ENCODE peak calls at places on chromosomes 11 and 22, in seven cellular contexts. T, K, D, J, M, B and W are unnamed samples. For H3K9me3, the result is how much of the 10 kb centered on the place peaks cover.

GRCh38 chr22:50190182-50190951 is 4.7 kb downstream of the TRABD start:
- DNase-seq in T (peak), K (peak), D (peak), J (peak), M (peak), B (peak), W (peak)

GRCh38 chr11:638616-639323 is 1.7 kb downstream of the DRD4 start:
- DNase-seq in T (no peak), K (no peak), D (no peak), J (peak), M (no peak), B (no peak), W (no peak)

GRCh38 chr11:114348200-114349191 is 51.8 kb downstream of the C11orf71 start:
- DNase-seq in T (peak), K (peak), D (no peak), J (peak), M (peak), B (peak), W (no peak)

GRCh38 chr11:89201138-89201537 is 23.5 kb downstream of the TYR start:
- DNase-seq in T (no peak), K (no peak), D (no peak), J (no peak), M (no peak), B (no peak), W (no peak)

GRCh38 chr22:38802671-38803121 is 8.8 kb upstream of the DNAL4 start:
- DNase-seq in T (peak), K (peak), D (peak), J (peak), M (no peak), B (no peak), W (no peak)

GRCh38 chr11:11155962-11156815 is 196.9 kb downstream of the CSNK2A3 start:
- DNase-seq in T (no peak), K (no peak), D (no peak), J (peak), M (peak), B (peak), W (peak)

GRCh38 chr11:74604311-74604710 is 11.9 kb downstream of the POLD3 start:
- DNase-seq in T (no peak), K (peak), D (no peak), J (no peak), M (no peak), B (no peak), W (no peak)

GRCh38 chr11:66543263-66544107 is 2.4 kb downstream of the ZDHHC24 start:
- DNase-seq in T (peak), K (peak), D (peak), J (no peak), M (peak), B (peak), W (peak)

GRCh38 chr11:34343686-34344085 is 14.1 kb downstream of the ABTB2 start:
- DNase-seq in T (no peak), K (no peak), D (no peak), J (no peak), M (no peak), B (no peak), W (no peak)

GRCh38 chr11:108511851-108512474 is 13.8 kb upstream of the POGLUT3 start:
- DNase-seq in T (no peak), K (no peak), D (no peak), J (no peak), M (no peak), B (no peak), W (no peak)

GRCh38 chr11:130846606-130847005 is 69.7 kb downstream of the SNX19 start:
- DNase-seq in T (no peak), K (no peak), D (no peak), J (no peak), M (no peak), B (no peak), W (no peak)

GRCh38 chr22:42645938-42646568 is 3.1 kb downstream of the CYB5R3 start:
- DNase-seq in T (peak), K (peak), D (no peak), J (no peak), M (no peak), B (no peak), W (no peak)

GRCh38 chr11:118899296-118899688 is 15.6 kb downstream of the CXCR5 start:
- DNase-seq in T (peak), K (no peak), D (peak), J (no peak), M (no peak), B (no peak), W (no peak)

GRCh38 chr22:46465793-46466192 is 71.6 kb downstream of the CELSR1 start:
- DNase-seq in T (peak), K (no peak), D (no peak), J (no peak), M (no peak), B (no peak), W (no peak)

GRCh38 chr22:38230108-38230825 is 28.5 kb downstream of the MAFF start:
- DNase-seq in T (peak), K (peak), D (no peak), J (no peak), M (peak), B (peak), W (no peak)

GRCh38 chr11:100573911-100574513 is 113.1 kb upstream of the ARHGAP42 start:
- DNase-seq in T (no peak), K (no peak), D (no peak), J (no peak), M (no peak), B (no peak), W (no peak)

GRCh38 chr22:39622881-39623367 is 52.4 kb downstream of the CACNA1I start:
- DNase-seq in T (peak), K (peak), D (peak), J (peak), M (peak), B (no peak), W (peak)

GRCh38 chr22:24975813-24976341 is 23.4 kb downstream of the KIAA1671 start:
- DNase-seq in T (no peak), K (no peak), D (peak), J (no peak), M (no peak), B (no peak), W (no peak)

GRCh38 chr22:33192156-33192555 is 134.0 kb upstream of the SYN3 start:
- DNase-seq in T (no peak), K (no peak), D (no peak), J (no peak), M (peak), B (peak), W (no peak)

GRCh38 chr22:45731041-45731797 is 59.6 kb downstream of the ATXN10 start:
- DNase-seq in T (no peak), K (no peak), D (no peak), J (no peak), M (no peak), B (no peak), W (no peak)

GRCh38 chr11:57399928-57400578 is 9.6 kb upstream of the PRG2 start:
- DNase-seq in T (no peak), K (peak), D (no peak), J (no peak), M (no peak), B (no peak), W (no peak)

GRCh38 chr22:43878831-43879550 is 12.8 kb downstream of the PNPLA5 start:
- DNase-seq in T (no peak), K (no peak), D (peak), J (no peak), M (no peak), B (no peak), W (no peak)

GRCh38 chr11:64086263-64086938 is 50.7 kb downstream of the FLRT1 start:
- DNase-seq in T (peak), K (peak), D (peak), J (no peak), M (no peak), B (no peak), W (no peak)

GRCh38 chr22:29704528-29705285 is 15.1 kb upstream of the CABP7 start:
- DNase-seq in T (peak), K (no peak), D (no peak), J (no peak), M (peak), B (peak), W (no peak)

GRCh38 chr11:19472679-19473078 is 231.9 kb upstream of the E2F8 start:
- DNase-seq in T (no peak), K (no peak), D (no peak), J (no peak), M (no peak), B (no peak), W (no peak)

GRCh38 chr11:8963569-8964323 is 496 bp downstream of the TMEM9B start:
- DNase-seq in T (peak), K (peak), D (peak), J (peak), M (peak), B (peak), W (peak)

GRCh38 chr11:96254087-96254486 is 88.9 kb downstream of the MAML2 start:
- DNase-seq in T (no peak), K (peak), D (no peak), J (no peak), M (no peak), B (peak), W (no peak)

GRCh38 chr11:105642870-105643269 is 33.0 kb downstream of the GRIA4 start:
- DNase-seq in T (no peak), K (no peak), D (no peak), J (no peak), M (no peak), B (no peak), W (no peak)

GRCh38 chr11:76656087-76656531 is 14.4 kb downstream of the LRRC32 start:
- DNase-seq in T (no peak), K (no peak), D (no peak), J (no peak), M (no peak), B (no peak), W (no peak)
- H3K9me3 ChIP-seq in T (under half), K (under half), D (under half), J (under half), M (under half), B (under half), W (under half)

DNA sequence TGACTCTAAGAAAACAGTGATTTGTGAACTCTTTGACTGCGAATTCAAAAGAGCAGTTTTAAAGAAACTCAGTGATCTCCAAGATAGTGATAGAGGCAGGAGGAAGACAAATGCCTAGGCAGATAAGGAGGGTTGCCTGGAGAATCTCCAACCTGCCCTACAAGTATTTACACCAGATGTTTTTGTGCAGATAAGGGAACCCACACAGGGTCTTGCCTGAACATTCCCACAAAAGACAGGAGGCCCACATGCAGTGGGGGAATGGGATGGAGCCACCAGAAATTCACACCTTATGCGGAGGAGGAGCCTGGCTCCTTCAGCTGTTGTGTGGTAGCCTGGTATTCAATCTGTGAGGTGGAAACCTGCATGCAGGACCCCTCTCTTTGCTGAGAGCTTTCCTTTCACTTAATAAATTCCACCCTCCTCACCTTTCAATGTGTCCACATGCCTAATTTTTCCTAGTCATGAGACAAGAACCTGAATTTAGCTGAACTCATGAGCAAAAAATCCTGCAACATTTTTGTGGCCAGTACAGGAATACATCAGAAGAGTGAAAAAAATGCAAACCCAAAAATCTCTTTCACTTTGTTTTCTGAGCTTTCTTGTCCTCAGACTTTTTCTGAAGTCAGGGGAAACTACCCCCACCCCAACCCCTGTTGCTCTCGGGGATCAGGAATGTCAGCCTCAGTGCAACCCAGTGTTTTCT is 8.1 kb upstream of the GLYAT start:
- DNase-seq in T (no peak), K (no peak), D (no peak), J (no peak), M (no peak), B (no peak), W (no peak)
- H3K9me3 ChIP-seq in T (under half), K (under half), D (under half), J (under half), M (under half), B (under half), W (under half)

DNA sequence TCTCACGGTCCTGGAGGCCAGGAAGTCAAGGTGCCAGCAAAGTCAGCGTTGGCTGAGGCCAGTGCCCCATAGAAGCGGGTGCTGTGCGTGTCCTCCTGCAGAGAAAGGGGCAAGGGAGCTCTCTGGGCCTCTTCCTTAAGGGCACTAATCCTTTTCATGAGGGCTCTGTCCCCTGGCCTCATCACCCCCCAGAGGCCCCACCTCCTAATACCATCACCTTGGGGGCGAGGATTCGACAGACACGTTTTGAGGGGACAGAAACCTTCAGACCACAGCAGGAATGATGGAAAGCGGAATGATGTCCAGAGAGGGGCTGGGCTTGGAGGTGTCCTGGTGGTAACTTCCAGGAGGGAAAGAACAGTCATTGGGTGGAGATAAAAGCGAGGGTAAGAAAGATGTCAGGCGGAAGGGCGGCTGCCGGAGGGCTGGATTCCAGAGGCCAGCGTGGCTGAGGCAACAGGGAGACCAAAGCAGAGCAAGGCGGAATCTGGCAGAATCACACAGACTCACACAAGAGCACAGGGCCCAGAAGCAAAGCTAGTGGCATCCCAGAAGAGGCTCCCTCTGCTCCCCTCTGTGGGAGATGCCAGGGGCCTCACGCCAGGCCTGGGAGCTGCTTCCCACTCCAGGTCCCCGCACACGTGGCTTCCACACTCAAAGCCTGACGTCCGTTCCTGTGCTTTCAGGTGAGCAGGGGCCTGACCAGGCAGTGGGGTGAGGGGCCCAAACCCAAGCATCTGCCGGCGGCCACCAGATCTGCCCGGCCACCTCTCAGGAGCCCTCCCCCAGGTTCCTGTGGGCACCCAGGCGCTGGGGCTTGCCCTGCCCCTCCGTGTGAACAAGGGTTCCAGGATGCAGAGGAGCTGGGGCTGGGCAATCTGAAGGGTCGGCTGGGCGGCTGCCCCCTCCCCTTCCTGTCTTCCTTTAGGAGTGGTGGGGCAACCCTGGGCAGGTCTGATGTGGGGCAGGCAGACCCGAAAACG is 784.5 kb downstream of the BRD1 start:
- DNase-seq in T (no peak), K (no peak), D (no peak), J (no peak), M (no peak), B (no peak), W (no peak)
- H3K9me3 ChIP-seq in T (under half), K (under half), D (under half), J (under half), M (under half), B (under half), W (under half)

DNA sequence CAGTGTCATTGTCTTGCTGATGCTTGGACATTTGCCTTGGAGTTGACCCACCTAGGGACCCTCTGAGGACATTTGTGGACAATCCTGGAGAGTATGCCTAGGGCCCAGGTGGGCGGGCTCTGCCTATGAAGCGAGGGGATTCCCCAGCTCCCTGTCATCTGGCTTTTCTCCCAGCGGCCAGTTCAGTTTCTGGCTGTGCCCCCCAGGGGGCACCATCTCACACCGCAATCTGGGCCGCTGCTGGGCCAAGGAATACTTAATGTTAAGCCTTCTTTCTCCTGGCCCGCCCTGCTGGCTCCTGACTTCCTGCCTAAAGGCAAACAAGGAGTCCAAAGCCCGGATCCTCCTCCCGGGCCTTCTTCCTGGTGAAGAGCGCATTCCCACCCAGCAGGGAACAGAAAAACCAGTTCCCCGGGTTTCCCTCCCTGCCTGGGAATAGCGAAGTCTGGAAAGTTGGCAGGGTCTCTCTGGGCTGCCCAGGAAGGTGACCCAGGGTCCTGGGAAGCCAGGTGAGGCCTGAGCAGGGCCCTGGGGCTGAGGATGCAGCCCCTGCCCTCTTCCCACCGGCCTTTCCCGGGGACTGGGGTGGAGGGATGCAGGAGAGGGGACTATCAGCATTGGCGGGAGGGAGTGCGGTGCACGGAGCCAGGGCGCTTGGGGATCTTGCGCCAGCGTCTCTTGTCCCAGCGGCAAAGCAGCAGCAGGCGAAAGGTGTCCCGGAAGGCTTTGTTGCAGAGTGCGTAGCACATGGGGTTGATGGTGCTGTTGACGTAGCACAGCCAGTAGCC is 11.9 kb downstream of the CHRM1 start:
- DNase-seq in T (peak), K (peak), D (peak), J (peak), M (peak), B (peak), W (no peak)
- H3K9me3 ChIP-seq in T (under half), K (under half), D (under half), J (under half), M (under half), B (under half), W (under half)

DNA sequence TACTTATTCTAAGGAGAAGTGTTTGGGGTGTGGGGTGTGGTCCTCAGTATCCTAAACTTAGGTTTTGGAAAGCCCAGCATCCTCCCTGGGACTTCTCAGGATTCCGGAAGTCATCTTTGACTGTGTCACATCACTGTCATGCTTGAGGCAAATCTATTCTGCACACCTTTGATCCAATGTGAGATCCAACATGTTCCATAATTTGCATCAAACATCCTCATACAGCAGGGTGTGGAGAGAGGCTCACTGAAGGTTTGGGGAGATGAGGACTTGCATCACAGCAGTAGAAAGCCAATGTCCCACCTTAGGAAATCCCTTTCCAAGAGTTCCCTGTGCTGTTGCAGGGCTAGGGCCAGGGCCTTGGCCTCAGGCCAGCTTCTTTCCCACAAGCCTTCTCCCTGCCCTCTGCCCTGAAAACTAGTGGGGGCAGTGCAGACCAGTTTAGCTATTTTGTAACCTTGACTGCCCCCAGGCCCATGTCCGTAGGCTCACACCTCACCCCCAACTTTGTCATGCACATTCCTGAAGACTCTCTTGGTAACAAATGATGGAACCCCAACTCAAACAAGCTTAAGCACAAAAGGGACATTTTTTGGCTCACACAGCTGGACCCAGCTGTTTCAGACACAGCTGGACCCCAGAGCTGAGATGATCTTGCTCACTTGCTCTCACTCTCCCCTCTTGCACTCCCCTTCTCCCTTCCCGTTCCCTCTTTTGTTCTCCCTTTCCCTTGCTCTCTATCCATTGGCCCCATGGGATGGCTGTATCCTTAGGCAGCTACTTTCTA is 46.7 kb downstream of the KCNQ1OT1 start:
- DNase-seq in T (no peak), K (no peak), D (peak), J (no peak), M (no peak), B (no peak), W (no peak)
- H3K9me3 ChIP-seq in T (half or more), K (under half), D (under half), J (half or more), M (under half), B (under half), W (under half)